ENCODE peak calls at places on chromosomes 1 and 21, in seven cellular contexts. One of them, this sample, is unnamed.

GRCh38 chr1:112234710-112235109 is 161.3 kb upstream of the CTTNBP2NL start:
- DNase-seq in fibroblast of lung: no peak
- DNase-seq in NB4: no peak
- DNase-seq in heart right ventricle: no peak
- DNase-seq in Caco-2: no peak
- DNase-seq in A549: no peak
- DNase-seq in left ventricle myocardium inferior: no peak
- DNase-seq in this sample: no peak

GRCh38 chr1:171127481-171127880 is 36.8 kb downstream of the FMO3 start:
- DNase-seq in left ventricle myocardium inferior: no peak
- DNase-seq in NB4: no peak
- DNase-seq in Caco-2: no peak
- DNase-seq in fibroblast of lung: peak
- DNase-seq in heart right ventricle: no peak
- DNase-seq in A549: no peak
- DNase-seq in this sample: peak

GRCh38 chr1:180597520-180597919 is 34.3 kb upstream of the XPR1 start:
- DNase-seq in A549: no peak
- DNase-seq in Caco-2: no peak
- DNase-seq in left ventricle myocardium inferior: no peak
- DNase-seq in NB4: no peak
- DNase-seq in fibroblast of lung: no peak
- DNase-seq in heart right ventricle: no peak
- DNase-seq in this sample: no peak

GRCh38 chr1:201481761-201482493 is 12.9 kb upstream of the PHLDA3 start:
- DNase-seq in A549: peak
- DNase-seq in heart right ventricle: peak
- DNase-seq in NB4: peak
- DNase-seq in Caco-2: peak
- DNase-seq in fibroblast of lung: peak
- DNase-seq in left ventricle myocardium inferior: peak
- DNase-seq in this sample: peak

GRCh38 chr1:245177071-245177900 is 22.5 kb downstream of the KIF26B start:
- DNase-seq in heart right ventricle: no peak
- DNase-seq in Caco-2: no peak
- DNase-seq in A549: no peak
- DNase-seq in NB4: no peak
- DNase-seq in fibroblast of lung: no peak
- DNase-seq in left ventricle myocardium inferior: no peak
- DNase-seq in this sample: no peak

GRCh38 chr1:203871114-203871875 is 9.9 kb downstream of the SNRPE start:
- DNase-seq in Caco-2: peak
- DNase-seq in left ventricle myocardium inferior: no peak
- DNase-seq in A549: peak
- DNase-seq in heart right ventricle: peak
- DNase-seq in fibroblast of lung: peak
- DNase-seq in NB4: peak
- DNase-seq in this sample: peak

GRCh38 chr1:119702384-119702783 is 9.3 kb upstream of the PHGDH start:
- DNase-seq in NB4: peak
- DNase-seq in fibroblast of lung: peak
- DNase-seq in left ventricle myocardium inferior: no peak
- DNase-seq in Caco-2: no peak
- DNase-seq in heart right ventricle: no peak
- DNase-seq in A549: peak
- DNase-seq in this sample: peak

GRCh38 chr1:25818569-25818968 is 1.2 kb upstream of the MTFR1L start:
- DNase-seq in heart right ventricle: no peak
- DNase-seq in fibroblast of lung: no peak
- DNase-seq in A549: no peak
- DNase-seq in NB4: no peak
- DNase-seq in Caco-2: no peak
- DNase-seq in left ventricle myocardium inferior: no peak
- DNase-seq in this sample: no peak

GRCh38 chr1:38451541-38451993 is 405.0 kb upstream of the POU3F1 start:
- DNase-seq in left ventricle myocardium inferior: no peak
- DNase-seq in heart right ventricle: no peak
- DNase-seq in NB4: no peak
- DNase-seq in A549: no peak
- DNase-seq in Caco-2: no peak
- DNase-seq in fibroblast of lung: no peak
- DNase-seq in this sample: no peak

GRCh38 chr1:245166471-245166885 is 11.7 kb downstream of the KIF26B start:
- DNase-seq in Caco-2: no peak
- DNase-seq in left ventricle myocardium inferior: no peak
- DNase-seq in A549: no peak
- DNase-seq in heart right ventricle: no peak
- DNase-seq in fibroblast of lung: peak
- DNase-seq in NB4: no peak
- DNase-seq in this sample: peak

GRCh38 chr1:10471411-10472219 is 714 bp downstream of the DFFA start:
- DNase-seq in heart right ventricle: no peak
- DNase-seq in fibroblast of lung: peak
- DNase-seq in NB4: peak
- DNase-seq in left ventricle myocardium inferior: no peak
- DNase-seq in Caco-2: peak
- DNase-seq in A549: peak
- DNase-seq in this sample: peak

GRCh38 chr1:9165396-9165795 is 36.5 kb upstream of the GPR157 start:
- DNase-seq in Caco-2: no peak
- DNase-seq in left ventricle myocardium inferior: no peak
- DNase-seq in A549: no peak
- DNase-seq in fibroblast of lung: no peak
- DNase-seq in NB4: no peak
- DNase-seq in heart right ventricle: no peak
- DNase-seq in this sample: no peak

GRCh38 chr1:164320780-164321683 is 238.0 kb upstream of the PBX1 start:
- DNase-seq in fibroblast of lung: peak
- DNase-seq in A549: no peak
- DNase-seq in left ventricle myocardium inferior: peak
- DNase-seq in NB4: no peak
- DNase-seq in heart right ventricle: peak
- DNase-seq in Caco-2: peak
- DNase-seq in this sample: peak

GRCh38 chr1:4087530-4088420 is 187.7 kb upstream of the C1orf174 start:
- DNase-seq in left ventricle myocardium inferior: no peak
- DNase-seq in A549: no peak
- DNase-seq in NB4: no peak
- DNase-seq in Caco-2: no peak
- DNase-seq in fibroblast of lung: no peak
- DNase-seq in heart right ventricle: no peak
- DNase-seq in this sample: no peak

GRCh38 chr1:226908913-226909312 is 31.2 kb upstream of the COQ8A start:
- DNase-seq in NB4: no peak
- DNase-seq in left ventricle myocardium inferior: no peak
- DNase-seq in Caco-2: no peak
- DNase-seq in A549: no peak
- DNase-seq in fibroblast of lung: no peak
- DNase-seq in heart right ventricle: no peak
- DNase-seq in this sample: peak

GRCh38 chr1:55081188-55081904 is 42.0 kb downstream of the PCSK9 start:
- DNase-seq in A549: no peak
- DNase-seq in heart right ventricle: no peak
- DNase-seq in NB4: no peak
- DNase-seq in Caco-2: no peak
- DNase-seq in fibroblast of lung: peak
- DNase-seq in left ventricle myocardium inferior: no peak
- DNase-seq in this sample: peak

GRCh38 chr21:43903451-43904091 is 38.5 kb downstream of the AGPAT3 start:
- DNase-seq in Caco-2: no peak
- DNase-seq in fibroblast of lung: peak
- DNase-seq in A549: no peak
- DNase-seq in heart right ventricle: peak
- DNase-seq in left ventricle myocardium inferior: peak
- DNase-seq in NB4: no peak
- DNase-seq in this sample: no peak

GRCh38 chr21:41926807-41927171 is 27.0 kb downstream of the C2CD2 start:
- DNase-seq in fibroblast of lung: no peak
- DNase-seq in heart right ventricle: no peak
- DNase-seq in Caco-2: no peak
- DNase-seq in A549: no peak
- DNase-seq in NB4: no peak
- DNase-seq in left ventricle myocardium inferior: no peak
- DNase-seq in this sample: no peak

GRCh38 chr1:158771950-158772866 is at the start of gene OR6N1:
- DNase-seq in left ventricle myocardium inferior: no peak
- DNase-seq in Caco-2: no peak
- DNase-seq in heart right ventricle: no peak
- DNase-seq in A549: no peak
- DNase-seq in NB4: no peak
- DNase-seq in fibroblast of lung: no peak
- DNase-seq in this sample: no peak

GRCh38 chr1:237281481-237281880 is 239.5 kb downstream of the RYR2 start:
- DNase-seq in heart right ventricle: no peak
- DNase-seq in left ventricle myocardium inferior: no peak
- DNase-seq in Caco-2: no peak
- DNase-seq in A549: no peak
- DNase-seq in fibroblast of lung: no peak
- DNase-seq in NB4: no peak
- DNase-seq in this sample: no peak

GRCh38 chr1:222464841-222465210 is 83.1 kb downstream of the HHIPL2 start:
- DNase-seq in A549: peak
- DNase-seq in heart right ventricle: peak
- DNase-seq in fibroblast of lung: peak
- DNase-seq in NB4: peak
- DNase-seq in Caco-2: peak
- DNase-seq in left ventricle myocardium inferior: peak
- DNase-seq in this sample: peak

GRCh38 chr1:233916706-233917105 is 12.2 kb downstream of the SLC35F3 start:
- DNase-seq in A549: peak
- DNase-seq in heart right ventricle: no peak
- DNase-seq in left ventricle myocardium inferior: no peak
- DNase-seq in Caco-2: no peak
- DNase-seq in fibroblast of lung: no peak
- DNase-seq in NB4: no peak
- DNase-seq in this sample: no peak

GRCh38 chr1:208000504-208000903 is 89.6 kb upstream of the CD34 start:
- DNase-seq in heart right ventricle: no peak
- DNase-seq in left ventricle myocardium inferior: no peak
- DNase-seq in Caco-2: no peak
- DNase-seq in fibroblast of lung: no peak
- DNase-seq in A549: no peak
- DNase-seq in NB4: no peak
- DNase-seq in this sample: no peak

GRCh38 chr1:169574336-169574735 is 11.9 kb downstream of the F5 start:
- DNase-seq in A549: no peak
- DNase-seq in NB4: no peak
- DNase-seq in left ventricle myocardium inferior: peak
- DNase-seq in fibroblast of lung: no peak
- DNase-seq in Caco-2: no peak
- DNase-seq in heart right ventricle: no peak
- DNase-seq in this sample: no peak

GRCh38 chr1:169570172-169570574 is 16.1 kb downstream of the F5 start:
- DNase-seq in fibroblast of lung: no peak
- DNase-seq in heart right ventricle: no peak
- DNase-seq in NB4: no peak
- DNase-seq in A549: no peak
- DNase-seq in left ventricle myocardium inferior: no peak
- DNase-seq in Caco-2: peak
- DNase-seq in this sample: no peak

GRCh38 chr1:169568497-169568896 is 17.8 kb downstream of the F5 start:
- DNase-seq in left ventricle myocardium inferior: no peak
- DNase-seq in NB4: no peak
- DNase-seq in A549: no peak
- DNase-seq in heart right ventricle: no peak
- DNase-seq in Caco-2: no peak
- DNase-seq in fibroblast of lung: no peak
- DNase-seq in this sample: no peak

GRCh38 chr1:169572184-169572583 is 14.1 kb downstream of the F5 start:
- DNase-seq in heart right ventricle: no peak
- DNase-seq in fibroblast of lung: no peak
- DNase-seq in NB4: no peak
- DNase-seq in left ventricle myocardium inferior: no peak
- DNase-seq in Caco-2: peak
- DNase-seq in A549: peak
- DNase-seq in this sample: no peak

DNA sequence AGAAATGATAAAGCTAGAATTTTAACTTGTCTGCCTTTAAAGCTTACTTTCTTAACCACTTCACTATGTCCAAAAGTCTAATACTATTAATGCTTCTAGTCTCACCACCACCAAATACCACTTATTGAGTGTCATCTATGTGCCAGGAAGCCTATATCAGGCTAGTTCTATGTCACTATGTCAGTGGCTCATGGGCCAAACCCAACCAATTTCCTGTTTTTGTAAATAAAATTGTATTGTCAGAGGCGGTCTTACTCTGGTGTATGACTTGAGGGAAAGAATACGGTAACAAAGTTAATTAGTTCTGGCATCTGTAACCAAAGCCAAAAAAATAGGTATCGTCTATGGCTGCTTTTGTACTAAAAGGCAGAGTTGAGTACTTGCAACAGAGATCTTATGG is 14.8 kb downstream of the F5 start:
- DNase-seq in A549: no peak
- DNase-seq in left ventricle myocardium inferior: no peak
- DNase-seq in NB4: no peak
- DNase-seq in Caco-2: no peak
- DNase-seq in fibroblast of lung: no peak
- DNase-seq in heart right ventricle: no peak
- DNase-seq in this sample: no peak
- H3K4me3 ChIP-seq in A549: no peak
- H3K4me3 ChIP-seq in left ventricle myocardium inferior: no peak
- H3K4me3 ChIP-seq in NB4: no peak
- H3K4me3 ChIP-seq in Caco-2: no peak
- H3K4me3 ChIP-seq in fibroblast of lung: no peak
- H3K4me3 ChIP-seq in heart right ventricle: no peak
- H3K4me3 ChIP-seq in this sample: no peak

GRCh38 chr1:150429805-150430204 is 57.4 kb upstream of the TARS2 start:
- DNase-seq in fibroblast of lung: peak
- DNase-seq in A549: peak
- DNase-seq in heart right ventricle: no peak
- DNase-seq in Caco-2: no peak
- DNase-seq in NB4: peak
- DNase-seq in left ventricle myocardium inferior: no peak
- DNase-seq in this sample: peak
- TF ChIP-seq CTCF in fibroblast of lung: no peak
- TF ChIP-seq CTCF in A549: peak
- TF ChIP-seq CTCF in heart right ventricle: peak
- TF ChIP-seq CTCF in Caco-2: peak
- TF ChIP-seq CTCF in NB4: no peak
- TF ChIP-seq CTCF in left ventricle myocardium inferior: peak
- TF ChIP-seq CTCF in this sample: peak

GRCh38 chr1:1309525-1310385 is 1.4 kb downstream of the PUSL1 start:
- DNase-seq in A549: no peak
- DNase-seq in fibroblast of lung: no peak
- DNase-seq in NB4: peak
- DNase-seq in heart right ventricle: no peak
- DNase-seq in Caco-2: no peak
- DNase-seq in left ventricle myocardium inferior: no peak
- DNase-seq in this sample: no peak
- H3K4me3 ChIP-seq in A549: peak
- H3K4me3 ChIP-seq in fibroblast of lung: peak
- H3K4me3 ChIP-seq in NB4: peak
- H3K4me3 ChIP-seq in heart right ventricle: peak
- H3K4me3 ChIP-seq in Caco-2: peak
- H3K4me3 ChIP-seq in left ventricle myocardium inferior: peak
- H3K4me3 ChIP-seq in this sample: peak

GRCh38 chr1:67853704-67854103 is 20.4 kb upstream of the GNG12 start:
- DNase-seq in NB4: peak
- DNase-seq in A549: peak
- DNase-seq in heart right ventricle: peak
- DNase-seq in Caco-2: peak
- DNase-seq in fibroblast of lung: peak
- DNase-seq in left ventricle myocardium inferior: peak
- DNase-seq in this sample: peak
- TF ChIP-seq CTCF in NB4: peak
- TF ChIP-seq CTCF in A549: peak
- TF ChIP-seq CTCF in heart right ventricle: peak
- TF ChIP-seq CTCF in Caco-2: peak
- TF ChIP-seq CTCF in fibroblast of lung: peak
- TF ChIP-seq CTCF in left ventricle myocardium inferior: peak
- TF ChIP-seq CTCF in this sample: peak

GRCh38 chr1:6385673-6386191 is 7.8 kb downstream of the ACOT7 start:
- DNase-seq in NB4: no peak
- DNase-seq in Caco-2: no peak
- DNase-seq in left ventricle myocardium inferior: peak
- DNase-seq in A549: peak
- DNase-seq in fibroblast of lung: peak
- DNase-seq in heart right ventricle: no peak
- DNase-seq in this sample: peak
- H3K4me3 ChIP-seq in NB4: no peak
- H3K4me3 ChIP-seq in Caco-2: no peak
- H3K4me3 ChIP-seq in left ventricle myocardium inferior: peak
- H3K4me3 ChIP-seq in A549: peak
- H3K4me3 ChIP-seq in fibroblast of lung: peak
- H3K4me3 ChIP-seq in heart right ventricle: no peak
- H3K4me3 ChIP-seq in this sample: peak

This sample was measured in fibroblast of the aortic adventitia.